ENCODE peak calls at places on chromosomes 5 and 9, in six cellular contexts. V is kidney; H is GM23338; O is uterus; P is A673; W is CD8-positive, alpha-beta T cell. Z is an unnamed sample.

GRCh38 chr9:106697799-106698591 is 165.0 kb upstream of the ZNF462 start:
- DNase-seq in V (peak; percentile 88), H (peak; percentile 15), O (peak; percentile 67), P (peak; percentile 51), W (no peak), Z (peak; percentile 71)

GRCh38 chr9:97737429-97737828 is 40.3 kb upstream of the XPA start:
- DNase-seq in V (no peak), H (peak; percentile 71), O (no peak), P (peak; percentile 31), W (no peak), Z (no peak)

GRCh38 chr5:147393866-147394265 is 116.0 kb downstream of the DPYSL3 start:
- DNase-seq in V (no peak), H (peak; percentile 80), O (no peak), P (no peak), W (no peak), Z (no peak)

GRCh38 chr5:83556190-83556589 is 84.6 kb downstream of the VCAN start:
- DNase-seq in V (no peak), H (no peak), O (no peak), P (no peak), W (no peak), Z (no peak)

GRCh38 chr9:132597073-132597775 is 14.8 kb downstream of the BARHL1 start:
- DNase-seq in V (no peak), H (no peak), O (no peak), P (no peak), W (no peak), Z (no peak)

GRCh38 chr5:165525268-165525667 is 2019.8 kb downstream of the MAT2B start:
- DNase-seq in V (no peak), H (no peak), O (no peak), P (peak; percentile 1), W (no peak), Z (no peak)

GRCh38 chr5:177300236-177300880 is 3.2 kb downstream of the RAB24 start:
- DNase-seq in V (no peak), H (peak; percentile 83), O (peak; percentile 41), P (peak; percentile 70), W (peak; percentile 62), Z (peak; percentile 61)

GRCh38 chr5:64744914-64745313 is 23.6 kb downstream of the SREK1IP1 start:
- DNase-seq in V (no peak), H (peak; percentile 45), O (no peak), P (no peak), W (no peak), Z (no peak)

GRCh38 chr5:124806026-124806856 is 59.8 kb upstream of the ZNF608 start:
- DNase-seq in V (peak; percentile 92), H (peak; percentile 39), O (peak; percentile 74), P (peak; percentile 72), W (no peak), Z (peak; percentile 70)

GRCh38 chr9:133238272-133238850 is 29.3 kb upstream of the OBP2B start:
- DNase-seq in V (peak; percentile 94), H (peak; percentile 98), O (peak; percentile 81), P (peak; percentile 46), W (no peak), Z (peak; percentile 85)

GRCh38 chr5:77777911-77778310 is 1.8 kb upstream of the TBCA start:
- DNase-seq in V (no peak), H (no peak), O (no peak), P (no peak), W (no peak), Z (no peak)

GRCh38 chr5:140554454-140554853 is 2.8 kb downstream of the SRA1 start:
- DNase-seq in V (no peak), H (no peak), O (no peak), P (no peak), W (no peak), Z (no peak)

GRCh38 chr5:96584712-96585111 is 77.5 kb upstream of the CAST start:
- DNase-seq in V (no peak), H (no peak), O (no peak), P (no peak), W (no peak), Z (peak; percentile 30)

GRCh38 chr5:59618644-59619043 is 274.9 kb downstream of the PDE4D start:
- DNase-seq in V (no peak), H (no peak), O (no peak), P (no peak), W (no peak), Z (no peak)

GRCh38 chr5:79510638-79511037 is 3.3 kb downstream of the HOMER1 start:
- DNase-seq in V (no peak), H (no peak), O (no peak), P (no peak), W (no peak), Z (no peak)

DNA sequence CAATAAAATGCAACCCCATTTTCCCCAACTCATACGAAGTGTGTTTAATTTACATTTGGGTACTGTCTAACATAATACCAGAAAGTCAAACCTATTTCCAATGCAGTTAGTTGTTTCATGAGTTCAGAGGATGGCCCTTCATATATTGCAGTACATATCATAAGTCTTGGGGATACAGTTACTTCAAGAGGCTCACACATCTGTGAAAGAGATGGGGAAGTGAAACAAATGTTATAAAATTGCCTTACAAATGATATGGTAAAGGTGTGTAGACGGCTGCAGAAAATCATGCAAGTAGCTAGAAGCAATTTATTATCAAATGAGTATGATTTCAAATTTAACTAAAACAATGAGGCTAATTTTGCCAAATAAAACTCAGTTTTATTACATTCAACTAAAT is 219.0 kb upstream of the CDH12 start:
- DNase-seq in V (no peak), H (no peak), O (no peak), P (no peak), W (no peak), Z (no peak)
- H3K27ac ChIP-seq in V (no peak overlapping the region), H (no peak overlapping the region), O (no peak overlapping the region), P (no peak overlapping the region), W (no peak overlapping the region), Z (no peak overlapping the region)

GRCh38 chr9:121866927-121867326 is 215.5 kb downstream of the DAB2IP start:
- DNase-seq in V (no peak), H (no peak), O (no peak), P (no peak), W (no peak), Z (no peak)
- TF ChIP-seq CTCF in V (no peak), H (no peak), O (no peak), P (no peak), W (no peak), Z (no peak)

DNA sequence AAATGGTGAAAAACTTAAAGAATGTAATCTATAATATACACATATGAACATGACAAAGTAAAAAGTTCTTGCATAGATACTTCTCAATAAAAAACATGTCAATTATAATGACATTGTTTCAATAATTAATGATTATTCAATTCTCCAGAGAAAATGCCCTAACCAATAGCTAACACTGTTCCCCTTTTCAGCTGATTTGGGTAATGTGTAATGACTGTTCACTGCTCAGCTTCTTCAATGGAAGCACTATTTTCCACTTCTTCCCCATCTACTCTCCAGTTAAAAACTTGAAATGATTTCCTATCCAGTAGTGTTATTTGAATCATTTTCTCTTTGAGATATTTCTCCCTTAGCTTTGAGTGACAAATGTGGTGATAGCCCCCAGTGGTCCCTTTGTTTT is 62.3 kb downstream of the CEP120 start:
- DNase-seq in V (no peak), H (no peak), O (no peak), P (no peak), W (no peak), Z (no peak)
- H3K36me3 ChIP-seq in V (no peaks in the 10 kb centered on the region), H (no peaks in the 10 kb centered on the region), O (no peaks in the 10 kb centered on the region), P (peaks cover 29% of the 10 kb centered on the region), W (peaks cover 4% of the 10 kb centered on the region), Z (peaks cover 12% of the 10 kb centered on the region)

GRCh38 chr5:172793577-172794488 is 22.8 kb upstream of the DUSP1 start:
- DNase-seq in V (no peak), H (no peak), O (no peak), P (no peak), W (no peak), Z (no peak)
- H3K27ac ChIP-seq in V (peak overlapping the region; percentile 66), H (no peak overlapping the region), O (peak overlapping the region; percentile 97), P (no peak overlapping the region), W (no peak overlapping the region), Z (peak overlapping the region; percentile 30)

GRCh38 chr5:51416149-51416548 is 32.9 kb downstream of the ISL1 start:
- DNase-seq in V (no peak), H (no peak), O (no peak), P (peak; percentile 58), W (no peak), Z (no peak)
- TF ChIP-seq CTCF in V (no peak), H (no peak), O (no peak), P (peak; percentile 60), W (no peak), Z (no peak)

DNA sequence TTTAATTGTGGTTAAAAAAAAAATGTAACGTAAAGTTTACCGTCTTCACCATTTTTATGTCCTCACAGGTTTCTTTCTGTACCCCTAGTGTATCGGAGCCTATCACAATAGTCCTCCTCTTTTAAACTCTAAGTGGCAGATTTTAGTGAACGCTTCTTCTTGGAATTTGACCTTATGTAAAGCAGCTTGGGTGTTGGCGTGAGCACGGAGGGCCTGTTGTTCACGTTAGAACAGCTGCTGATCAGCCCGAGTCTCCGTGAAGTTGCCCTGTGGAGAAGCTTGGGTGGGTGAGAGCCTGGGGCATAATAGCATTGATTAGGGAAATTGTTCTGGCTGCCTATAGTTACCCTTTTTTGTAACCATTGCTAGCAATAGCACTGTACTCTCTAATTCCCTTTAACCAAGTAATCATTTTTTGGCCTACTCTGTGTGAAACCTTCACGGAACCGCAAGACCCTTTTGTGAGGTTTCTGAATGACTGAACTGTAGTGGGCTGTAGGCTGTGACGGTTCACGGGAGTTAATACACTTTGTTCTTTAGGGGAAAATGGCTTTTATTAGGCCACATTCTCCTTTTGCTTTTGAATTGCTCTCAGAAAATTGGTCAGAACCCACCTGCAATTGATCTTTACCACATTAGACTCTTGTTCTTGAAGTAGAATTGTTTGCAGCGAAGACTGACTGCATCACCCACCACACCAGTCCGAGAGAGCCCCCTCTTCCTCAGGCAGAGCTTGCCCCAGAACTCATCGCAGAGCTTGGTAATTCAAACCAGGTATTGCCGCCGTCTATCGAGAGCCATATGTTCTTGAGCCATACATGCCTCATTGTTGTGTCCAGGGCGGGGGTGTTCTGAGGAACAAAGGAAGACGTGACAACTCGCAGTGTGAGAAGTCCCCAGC is 166.7 kb upstream of the OTULINL start:
- DNase-seq in V (no peak), H (no peak), O (no peak), P (no peak), W (no peak), Z (no peak)
- H3K36me3 ChIP-seq in V (peaks cover 23% of the 10 kb centered on the region), H (peaks cover 5% of the 10 kb centered on the region), O (no peaks in the 10 kb centered on the region), P (peaks cover 9% of the 10 kb centered on the region), W (no peaks in the 10 kb centered on the region), Z (peaks cover 14% of the 10 kb centered on the region)

DNA sequence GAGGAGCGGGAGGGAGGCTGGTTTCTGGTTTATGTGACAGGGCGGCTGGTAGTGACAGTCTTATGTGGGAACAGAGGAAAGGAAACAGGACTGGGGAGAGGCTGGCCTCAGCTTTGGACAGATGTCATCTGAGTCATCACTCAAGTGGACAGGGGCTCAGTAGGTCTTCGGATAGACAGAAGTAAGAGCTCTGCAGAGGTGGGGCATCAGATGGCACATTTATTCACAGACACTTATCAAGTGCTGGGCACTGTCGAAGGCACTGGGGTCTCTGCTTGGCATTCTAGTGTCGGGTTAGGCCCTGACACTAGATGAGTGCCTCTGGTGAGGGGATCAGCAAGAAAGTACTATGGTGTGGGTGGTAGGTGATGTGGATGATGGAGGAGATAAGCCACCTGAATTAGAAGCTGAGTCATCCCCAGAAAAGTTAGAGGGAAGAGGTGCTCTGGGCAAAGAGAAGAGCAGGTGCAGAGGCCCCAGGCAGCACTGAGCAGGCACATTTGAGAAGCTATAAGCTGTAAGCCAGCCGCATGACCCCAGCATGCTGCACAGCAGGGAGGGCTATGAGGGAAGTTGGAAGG is 27.4 kb downstream of the MAML1 start:
- DNase-seq in V (no peak), H (no peak), O (no peak), P (no peak), W (no peak), Z (no peak)
- H3K27ac ChIP-seq in V (no peak overlapping the region), H (peak overlapping the region; percentile 69), O (no peak overlapping the region), P (peak overlapping the region; percentile 42), W (no peak overlapping the region), Z (no peak overlapping the region)

Z was measured in lung.